ENCODE peak calls at places on chromosome 1, in six cellular contexts. R is heart left ventricle; N is dorsolateral prefrontal cortex; E is neural progenitor cell; F is WTC11; Y is CD4-positive, alpha-beta T cell. Z is an unnamed sample.

GRCh38 chr1:207838156-207839082 is 72.5 kb downstream of the CD34 start:
- DNase-seq in E (no peak), Y (no peak), N (peak), R (peak), F (no peak), Z (no peak)

GRCh38 chr1:77514871-77515776 is 167.3 kb downstream of the ZZZ3 start:
- DNase-seq in E (peak), R (peak), F (peak), Y (no peak), N (peak), Z (no peak)

GRCh38 chr1:205812271-205812877 is 624 bp downstream of the SLC41A1 start:
- DNase-seq in E (peak), Y (no peak), N (no peak), R (peak), F (peak), Z (peak)

GRCh38 chr1:52662645-52663313 is 29.8 kb downstream of the SHISAL2A start:
- DNase-seq in R (no peak), N (no peak), F (peak), Y (no peak), E (peak), Z (no peak)

GRCh38 chr1:21141030-21141429 is 35.7 kb downstream of the EIF4G3 start:
- DNase-seq in Y (no peak), R (no peak), E (no peak), F (no peak), N (no peak), Z (no peak)

GRCh38 chr1:209368864-209369598 is 214.5 kb upstream of the CAMK1G start:
- DNase-seq in Y (no peak), N (no peak), R (peak), F (no peak), E (no peak), Z (no peak)

GRCh38 chr1:209715314-209715713 is 10.7 kb downstream of the HSD11B1 start:
- DNase-seq in F (no peak), E (no peak), Y (no peak), N (no peak), R (no peak), Z (no peak)

GRCh38 chr1:50080904-50081586 is 27.7 kb upstream of the ELAVL4 start:
- DNase-seq in F (peak), Y (no peak), N (no peak), E (no peak), R (no peak), Z (no peak)

GRCh38 chr1:113675299-113675698 is 84.0 kb downstream of the PHTF1 start:
- DNase-seq in R (no peak), Y (no peak), N (no peak), E (no peak), F (no peak), Z (no peak)

GRCh38 chr1:236938745-236939144 is 65.5 kb downstream of the MT1HL1 start:
- DNase-seq in N (no peak), R (no peak), F (no peak), Y (no peak), E (no peak), Z (no peak)

GRCh38 chr1:26856604-26857469 is 6.1 kb upstream of the SFN start:
- DNase-seq in N (no peak), F (no peak), R (no peak), E (no peak), Y (no peak), Z (no peak)

GRCh38 chr1:234315588-234315987 is 57.7 kb upstream of the COA6 start:
- DNase-seq in F (no peak), E (no peak), N (no peak), R (no peak), Y (no peak), Z (no peak)

GRCh38 chr1:176605151-176605550 is 142.2 kb downstream of the PAPPA2 start:
- DNase-seq in N (no peak), E (no peak), F (no peak), R (no peak), Y (no peak), Z (no peak)

GRCh38 chr1:9321480-9321849 is 28.8 kb downstream of the SPSB1 start:
- DNase-seq in E (no peak), Y (no peak), N (no peak), F (no peak), R (no peak), Z (no peak)

GRCh38 chr1:174114788-174115448 is 44.4 kb upstream of the RABGAP1L start:
- DNase-seq in N (no peak), F (no peak), R (no peak), Y (no peak), E (peak), Z (no peak)

GRCh38 chr1:183349201-183349711 is 68.9 kb downstream of the NMNAT2 start:
- DNase-seq in R (peak), Y (no peak), E (peak), F (no peak), N (no peak), Z (no peak)

GRCh38 chr1:116031299-116031698 is 55.0 kb downstream of the SLC22A15 start:
- DNase-seq in N (no peak), E (no peak), Y (no peak), F (no peak), R (no peak), Z (no peak)

GRCh38 chr1:170711682-170712081 is 47.8 kb downstream of the PRRX1 start:
- DNase-seq in F (no peak), Y (no peak), E (no peak), R (no peak), N (no peak), Z (no peak)

GRCh38 chr1:34983700-34984355 is 1.3 kb downstream of the TMEM35B start:
- DNase-seq in E (peak), F (no peak), R (no peak), Y (no peak), N (no peak), Z (no peak)

GRCh38 chr1:221837886-221838285 is 96.0 kb upstream of the DUSP10 start:
- DNase-seq in F (no peak), E (no peak), Y (no peak), R (no peak), N (no peak), Z (no peak)

GRCh38 chr1:174191255-174191906 is 32.1 kb downstream of the RABGAP1L start:
- DNase-seq in E (no peak), R (no peak), N (no peak), Y (no peak), F (no peak), Z (no peak)

GRCh38 chr1:109634292-109634691 is 14.7 kb downstream of the AMPD2 start:
- DNase-seq in F (no peak), R (no peak), E (no peak), N (no peak), Y (no peak), Z (no peak)

GRCh38 chr1:208177656-208178055 is 66.5 kb downstream of the PLXNA2 start:
- DNase-seq in N (no peak), Y (no peak), E (no peak), R (no peak), F (peak), Z (no peak)

GRCh38 chr1:247145279-247145678 is 26.5 kb downstream of the ZNF124 start:
- DNase-seq in E (no peak), F (no peak), Y (no peak), R (no peak), N (no peak), Z (no peak)

GRCh38 chr1:152533327-152533938 is 19.2 kb downstream of the CRCT1 start:
- DNase-seq in E (no peak), F (peak), R (no peak), Y (no peak), N (no peak), Z (no peak)

GRCh38 chr1:167221126-167221803 is 579 bp downstream of the POU2F1 start:
- DNase-seq in E (peak), N (no peak), F (peak), Y (no peak), R (no peak), Z (peak)

DNA sequence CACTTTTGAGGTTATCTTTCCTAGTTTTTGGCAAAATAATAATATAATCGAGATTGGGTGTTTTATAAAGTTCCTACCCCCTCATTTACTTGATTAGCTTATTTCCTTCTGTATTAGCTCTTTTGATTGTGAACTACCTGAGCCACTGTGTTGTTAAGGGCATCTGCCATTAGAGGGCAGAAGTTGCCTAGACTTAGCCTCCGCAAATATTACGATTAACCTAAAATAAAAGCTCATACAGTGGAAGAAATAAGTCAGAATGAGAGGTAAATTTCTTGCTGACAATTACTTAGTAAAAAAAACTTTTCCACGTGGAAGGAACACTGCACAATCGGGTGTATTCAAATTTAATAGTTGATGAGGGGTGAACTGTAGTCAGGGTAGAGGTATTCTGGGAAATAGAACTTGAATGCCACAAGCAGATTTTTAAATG is 2.3 kb downstream of the H3-3A start:
- DNase-seq in R (peak), Y (no peak), E (peak), F (no peak), N (no peak), Z (no peak)
- TF ChIP-seq CTCF in R (peak), Y (peak), E (peak), F (no peak), N (peak), Z (peak)

GRCh38 chr1:28581531-28582247 is 10.4 kb upstream of the RAB42 start:
- DNase-seq in E (peak), Y (peak), F (peak), R (peak), N (peak), Z (peak)
- TF ChIP-seq CTCF in E (peak), Y (no peak), F (no peak), R (no peak), N (peak), Z (no peak)

GRCh38 chr1:186804669-186805068 is 24.1 kb upstream of the PLA2G4A start:
- DNase-seq in F (no peak), Y (no peak), E (no peak), N (no peak), R (no peak), Z (no peak)

GRCh38 chr1:186802388-186802787 is 26.4 kb upstream of the PLA2G4A start:
- DNase-seq in N (no peak), F (no peak), E (no peak), R (no peak), Y (no peak), Z (no peak)

GRCh38 chr1:186811892-186812291 is 16.9 kb upstream of the PLA2G4A start:
- DNase-seq in R (no peak), E (no peak), F (no peak), N (no peak), Y (no peak), Z (no peak)

GRCh38 chr1:186807162-186807561 is 21.6 kb upstream of the PLA2G4A start:
- DNase-seq in R (no peak), E (no peak), Y (no peak), F (no peak), N (no peak), Z (no peak)

GRCh38 chr1:186806477-186806876 is 22.3 kb upstream of the PLA2G4A start:
- DNase-seq in E (peak), N (no peak), R (no peak), F (peak), Y (no peak), Z (no peak)
- TF ChIP-seq CTCF in E (no peak), N (no peak), R (no peak), F (no peak), Y (no peak), Z (peak)

DNA sequence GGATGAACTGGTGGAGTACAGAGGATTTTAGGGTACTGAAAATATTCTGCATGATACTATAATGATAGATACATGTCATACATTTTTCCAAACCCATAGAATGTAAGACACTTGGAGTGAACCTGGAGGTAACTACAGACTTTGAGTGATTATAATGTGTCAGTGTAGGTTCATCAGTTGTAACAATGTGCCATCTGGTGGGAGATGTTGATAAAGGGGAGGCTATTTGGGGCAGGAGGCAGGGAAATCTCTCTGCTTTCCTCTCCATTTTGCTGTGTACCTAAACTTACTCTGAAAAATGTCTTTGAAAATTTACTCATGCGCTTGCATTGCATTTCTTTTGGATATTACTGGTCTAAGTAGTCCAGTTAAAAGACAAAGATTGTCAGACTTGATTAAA is 35.2 kb downstream of the PTBP2 start:
- DNase-seq in F (no peak), Y (no peak), N (no peak), R (no peak), E (no peak), Z (no peak)
- TF ChIP-seq CTCF in F (no peak), Y (no peak), N (peak), R (no peak), E (no peak), Z (no peak)

GRCh38 chr1:5949074-5949760 is 43.0 kb downstream of the NPHP4 start:
- DNase-seq in E (peak), Y (no peak), N (no peak), F (no peak), R (no peak), Z (no peak)
- TF ChIP-seq CTCF in E (peak), Y (no peak), N (no peak), F (peak), R (no peak), Z (peak)

GRCh38 chr1:150532860-150533259 is 16.3 kb upstream of the ADAMTSL4 start:
- DNase-seq in N (no peak), E (no peak), F (no peak), R (peak), Y (no peak), Z (no peak)
- TF ChIP-seq CTCF in N (no peak), E (no peak), F (no peak), R (peak), Y (no peak), Z (peak)

DNA sequence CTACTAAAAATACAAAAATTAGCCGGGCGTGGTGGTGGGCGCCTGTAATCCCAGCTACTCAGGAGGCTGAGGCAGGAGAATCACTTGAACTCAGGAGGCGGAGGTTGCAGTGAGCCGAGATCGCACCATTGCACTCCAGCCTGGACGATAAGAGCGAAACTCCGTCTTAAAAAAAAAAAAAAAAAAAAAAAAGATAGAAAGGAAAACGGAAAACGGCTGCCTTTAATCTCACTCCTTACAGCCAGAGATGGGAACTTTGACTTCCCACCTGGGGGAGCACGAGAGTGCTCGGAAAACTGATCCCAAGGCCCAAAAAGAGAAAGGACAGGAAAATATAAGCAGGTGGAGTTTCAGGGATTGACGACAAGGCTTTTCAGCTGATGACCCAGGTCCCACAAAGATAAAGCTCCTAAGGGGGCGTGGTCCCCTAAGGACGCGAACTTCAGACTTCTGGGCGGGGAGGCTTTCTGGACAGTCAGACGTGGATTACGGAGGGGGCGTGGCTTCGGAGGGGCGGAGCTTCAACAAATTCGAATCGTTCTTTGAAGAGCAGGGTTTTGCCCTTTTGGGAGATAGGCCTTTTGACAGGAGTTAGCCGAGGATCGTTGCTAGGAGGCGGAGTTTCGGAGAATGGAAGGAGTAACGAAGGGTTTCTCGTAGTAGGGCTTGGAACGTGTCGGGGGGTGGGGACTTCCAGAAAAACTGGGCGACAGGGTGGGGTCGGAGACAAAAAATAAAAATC is 966 bp upstream of the CKS1B start:
- DNase-seq in R (peak), F (peak), Y (peak), E (peak), N (peak), Z (peak)
- TF ChIP-seq CTCF in R (no peak), F (no peak), Y (peak), E (peak), N (peak), Z (peak)

DNA sequence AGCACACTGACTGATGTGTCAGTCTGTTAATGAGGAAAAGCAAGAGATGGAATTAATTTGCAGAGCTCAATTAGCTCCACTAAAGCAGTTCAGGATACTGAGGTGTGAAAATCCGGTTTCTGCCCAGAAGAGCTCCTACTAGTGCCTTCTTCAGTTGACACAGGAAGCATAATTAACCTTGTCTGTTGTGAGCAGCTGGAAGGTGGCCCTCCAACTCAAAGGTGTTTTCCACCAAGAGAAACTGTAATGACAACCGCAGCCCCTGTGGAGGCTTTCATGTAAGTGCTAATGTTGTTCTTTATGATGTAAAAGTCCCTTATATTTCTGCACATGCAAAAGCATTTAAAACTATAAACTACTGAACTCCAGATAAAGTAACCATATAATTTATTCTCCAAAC is 44.2 kb downstream of the PCNX2 start:
- DNase-seq in R (no peak), F (no peak), N (no peak), Y (no peak), E (no peak), Z (no peak)
- TF ChIP-seq CTCF in R (no peak), F (no peak), N (no peak), Y (no peak), E (no peak), Z (no peak)

DNA sequence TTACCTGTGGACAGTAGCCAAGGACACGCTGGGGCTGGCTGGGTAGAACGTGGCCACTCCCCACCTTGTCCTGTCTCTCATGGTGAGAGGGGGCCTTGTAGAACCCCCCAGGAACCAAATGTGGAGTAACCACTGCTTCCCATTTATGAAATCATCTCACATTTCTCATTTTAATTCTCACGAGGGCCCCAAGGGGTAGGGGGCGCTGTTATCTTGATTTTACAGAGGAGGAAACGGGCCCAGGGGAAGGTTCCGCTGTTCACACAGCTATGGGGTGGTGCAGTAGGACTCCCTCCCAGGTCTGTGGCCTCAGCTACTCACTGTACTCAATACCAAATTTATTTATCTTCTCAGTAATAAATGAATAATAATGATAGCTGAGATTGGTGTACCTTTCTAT is 5.5 kb downstream of the SMPDL3B start:
- DNase-seq in N (no peak), F (peak), E (peak), R (peak), Y (peak), Z (no peak)
- TF ChIP-seq CTCF in N (peak), F (peak), E (peak), R (peak), Y (peak), Z (no peak)

Z was measured in progenitor cell of endocrine pancreas.